ENCODE peak calls at places on chromosomes 11 and 22, in four cellular contexts. T is neural progenitor cell, U is MM.1S, I is Panc1. S is an unnamed sample.

GRCh38 chr11:131626761-131627160 is 256.3 kb downstream of the NTM start:
- DNase-seq in T (peak; percentile 18), U (no peak), I (no peak), S (no peak)

GRCh38 chr11:14578551-14578956 is 58.4 kb upstream of the PSMA1 start:
- DNase-seq in T (no peak), U (peak; percentile 95), I (no peak), S (peak; percentile 81)

GRCh38 chr11:46668480-46669085 is 31.8 kb downstream of the ARHGAP1 start:
- DNase-seq in T (no peak), U (no peak), I (no peak), S (no peak)

GRCh38 chr22:24200616-24201212 is 19.4 kb downstream of the SUSD2 start:
- DNase-seq in T (no peak), U (no peak), I (no peak), S (no peak)

GRCh38 chr22:46866591-46866990 is 104.1 kb downstream of the TBC1D22A start:
- DNase-seq in T (no peak), U (no peak), I (no peak), S (no peak)

GRCh38 chr11:131584694-131585592 is 214.5 kb downstream of the NTM start:
- DNase-seq in T (peak; percentile 64), U (no peak), I (no peak), S (no peak)

GRCh38 chr22:30217698-30218565 is 28.6 kb downstream of the LIF start:
- DNase-seq in T (no peak), U (no peak), I (no peak), S (no peak)

GRCh38 chr11:8826145-8826786 is 84.7 kb upstream of the AKIP1 start:
- DNase-seq in T (peak; percentile 80), U (no peak), I (no peak), S (no peak)

GRCh38 chr22:47366026-47366767 is 603.7 kb downstream of the TBC1D22A start:
- DNase-seq in T (no peak), U (no peak), I (no peak), S (no peak)

GRCh38 chr11:58133329-58134076 is 8.2 kb upstream of the OR9I1 start:
- DNase-seq in T (no peak), U (no peak), I (no peak), S (no peak)

GRCh38 chr11:66334605-66335442 is 1.4 kb downstream of the RIN1 start:
- DNase-seq in T (no peak), U (no peak), I (no peak), S (no peak)

GRCh38 chr11:43853766-43854165 is 26.9 kb upstream of the ALKBH3 start:
- DNase-seq in T (no peak), U (no peak), I (no peak), S (no peak)

DNA sequence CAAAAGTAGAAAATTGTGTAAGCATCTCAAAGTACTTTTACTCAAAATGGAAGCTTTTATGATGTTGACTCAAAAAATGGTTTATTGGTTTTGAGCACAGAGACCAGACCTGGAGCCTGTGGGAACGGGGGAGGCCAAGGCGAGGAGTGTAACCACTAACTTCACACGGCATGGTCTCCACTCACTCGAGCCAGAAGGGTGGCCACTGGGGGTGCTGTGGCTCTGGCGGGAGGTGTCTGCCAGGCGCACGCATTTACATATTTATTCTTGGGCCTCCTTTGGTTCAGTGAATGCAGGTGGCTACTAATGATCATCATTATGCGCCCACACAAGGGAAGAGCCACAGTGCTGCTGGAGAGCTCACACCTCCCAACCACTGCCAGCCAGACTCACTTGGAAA is 64.6 kb downstream of the FLRT1 start:
- DNase-seq in T (no peak), U (no peak), I (no peak), S (no peak)
- H3K4me3 ChIP-seq in T (no peak overlapping the region), U (no peak overlapping the region), I (no peak overlapping the region), S (no peak overlapping the region)

DNA sequence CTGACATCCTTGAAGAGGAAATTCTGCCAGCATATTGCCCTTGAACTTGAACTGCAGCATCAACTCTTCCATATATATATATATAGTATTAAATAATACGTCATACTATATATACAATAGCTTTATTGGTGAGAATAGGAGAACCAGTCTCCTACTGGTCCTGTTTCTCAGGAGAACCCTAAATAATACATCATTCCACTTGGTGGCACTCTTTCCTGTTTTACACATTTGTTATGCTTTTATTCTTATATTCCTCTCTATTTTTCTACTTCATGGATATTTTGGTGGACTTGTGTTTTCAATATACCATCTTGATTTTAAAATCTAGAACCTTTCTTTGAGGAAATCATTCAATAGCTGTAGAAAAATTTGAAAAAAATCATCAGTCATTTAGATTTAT is 193.3 kb downstream of the TRPC6 start:
- DNase-seq in T (no peak), U (no peak), I (no peak), S (no peak)
- TF ChIP-seq CTCF in T (peak; percentile 36), U (no peak), I (peak; percentile 31), S (no peak)

DNA sequence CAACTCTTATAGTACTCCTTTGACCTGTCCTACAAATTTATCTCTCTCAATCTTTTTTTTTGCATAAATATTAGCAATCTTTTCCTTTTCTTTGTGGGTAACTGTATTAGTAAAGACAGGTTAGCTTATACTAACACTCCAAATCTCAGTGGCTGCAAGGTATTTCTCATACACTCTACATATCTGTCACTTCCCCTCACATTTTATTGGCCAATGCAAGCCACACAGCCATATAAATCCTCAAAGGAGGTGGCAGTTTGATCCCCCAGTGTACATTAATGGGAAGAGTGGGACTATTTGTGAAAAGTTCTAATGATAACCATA is 42.6 kb upstream of the EED start:
- DNase-seq in T (no peak), U (peak; percentile 27), I (no peak), S (no peak)
- H3K4me3 ChIP-seq in T (peak overlapping the region; percentile 25), U (peak overlapping the region; percentile 71), I (no peak overlapping the region), S (peak overlapping the region; percentile 1)

GRCh38 chr11:127789887-127790286 is 789.3 kb upstream of the KIRREL3 start:
- DNase-seq in T (peak; percentile 54), U (peak; percentile 44), I (no peak), S (no peak)
- TF ChIP-seq CTCF in T (peak; percentile 59), U (peak; percentile 40), I (peak; percentile 69), S (peak; percentile 23)

GRCh38 chr22:37558815-37559214 is 1.5 kb upstream of the CDC42EP1 start:
- DNase-seq in T (no peak), U (no peak), I (no peak), S (no peak)

GRCh38 chr22:37561209-37562048 is 1.1 kb downstream of the CDC42EP1 start:
- DNase-seq in T (peak; percentile 87), U (peak; percentile 46), I (no peak), S (no peak)

GRCh38 chr22:37559901-37560681 is at the start of gene CDC42EP1:
- DNase-seq in T (peak; percentile 74), U (no peak), I (no peak), S (no peak)

GRCh38 chr22:37560682-37561208 is 465 bp downstream of the CDC42EP1 start:
- DNase-seq in T (peak; percentile 59), U (no peak), I (no peak), S (no peak)

DNA sequence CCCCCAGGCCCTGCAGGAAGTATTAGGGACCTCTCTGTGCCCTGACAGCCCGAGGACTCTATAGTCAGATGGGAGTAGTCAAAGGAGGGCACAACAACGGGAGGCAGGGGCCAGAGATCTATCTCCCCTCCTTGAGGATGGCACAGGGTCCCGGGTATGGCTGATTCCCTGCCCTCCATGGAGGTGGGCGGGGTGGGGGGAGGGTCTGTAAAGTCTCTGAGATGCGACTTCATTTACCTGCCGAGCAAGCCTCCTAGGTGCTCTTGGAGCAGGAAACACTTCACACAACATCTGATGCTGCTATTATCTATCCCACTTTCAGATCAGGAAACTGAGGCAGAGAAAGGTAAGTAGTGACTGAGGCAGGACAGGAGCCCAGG is 769 bp upstream of the CDC42EP1 start:
- DNase-seq in T (no peak), U (no peak), I (no peak), S (no peak)
- H3K4me3 ChIP-seq in T (no peak overlapping the region), U (no peak overlapping the region), I (peak overlapping the region; percentile 68), S (no peak overlapping the region)

GRCh38 chr22:32828150-32828549 is 26.6 kb downstream of the TIMP3 start:
- DNase-seq in T (no peak), U (no peak), I (no peak), S (no peak)
- TF ChIP-seq CTCF in T (no peak), U (no peak), I (peak; percentile 31), S (no peak)

GRCh38 chr11:32333335-32333991 is 101.9 kb downstream of the WT1 start:
- DNase-seq in T (peak; percentile 72), U (no peak), I (no peak), S (no peak)
- H3K4me3 ChIP-seq in T (peak overlapping the region; percentile 59), U (no peak overlapping the region), I (peak overlapping the region; percentile 41), S (no peak overlapping the region)